ENCODE peak calls at places on chromosomes 11 and 22, in nine cellular contexts. One of them, this sample, is unnamed.

GRCh38 chr22:41380993-41381328 is 781 bp upstream of the TEF start:
- DNase-seq in HCEC 1CT: peak; percentile 83
- DNase-seq in GDM1: no peak
- DNase-seq in epithelial cell of esophagus: peak; percentile 61
- DNase-seq in T-helper 9 cell: no peak
- DNase-seq in left kidney: peak; percentile 90
- DNase-seq in right atrium auricular region: peak; percentile 89
- DNase-seq in stimulated activated CD4-positive, alpha-beta T cell treated with anti-CD3 and anti-CD28 coated beads, TNF-alpha, amount 100 ng/mL, for 1 hour: no peak
- DNase-seq in NCI-H1105 treated with DMSO at 0.1 percent for 48 hours: no peak
- DNase-seq in this sample: no peak

GRCh38 chr11:36123353-36124220 is 165.6 kb downstream of the COMMD9 start:
- DNase-seq in HCEC 1CT: no peak
- DNase-seq in GDM1: no peak
- DNase-seq in epithelial cell of esophagus: no peak
- DNase-seq in T-helper 9 cell: no peak
- DNase-seq in left kidney: peak; percentile 38
- DNase-seq in right atrium auricular region: no peak
- DNase-seq in stimulated activated CD4-positive, alpha-beta T cell treated with anti-CD3 and anti-CD28 coated beads, TNF-alpha, amount 100 ng/mL, for 1 hour: no peak
- DNase-seq in NCI-H1105 treated with DMSO at 0.1 percent for 48 hours: peak; percentile 11
- DNase-seq in this sample: no peak

GRCh38 chr11:1075341-1075911 is 752 bp downstream of the MUC2 start:
- DNase-seq in HCEC 1CT: no peak
- DNase-seq in GDM1: no peak
- DNase-seq in epithelial cell of esophagus: no peak
- DNase-seq in T-helper 9 cell: no peak
- DNase-seq in left kidney: no peak
- DNase-seq in right atrium auricular region: no peak
- DNase-seq in stimulated activated CD4-positive, alpha-beta T cell treated with anti-CD3 and anti-CD28 coated beads, TNF-alpha, amount 100 ng/mL, for 1 hour: no peak
- DNase-seq in NCI-H1105 treated with DMSO at 0.1 percent for 48 hours: no peak
- DNase-seq in this sample: no peak

GRCh38 chr22:48717883-48718817 is 1109.5 kb downstream of the BRD1 start:
- DNase-seq in HCEC 1CT: no peak
- DNase-seq in GDM1: no peak
- DNase-seq in epithelial cell of esophagus: no peak
- DNase-seq in T-helper 9 cell: no peak
- DNase-seq in left kidney: no peak
- DNase-seq in right atrium auricular region: no peak
- DNase-seq in stimulated activated CD4-positive, alpha-beta T cell treated with anti-CD3 and anti-CD28 coated beads, TNF-alpha, amount 100 ng/mL, for 1 hour: no peak
- DNase-seq in NCI-H1105 treated with DMSO at 0.1 percent for 48 hours: no peak
- DNase-seq in this sample: no peak

GRCh38 chr11:128595775-128596174 is 8.4 kb upstream of the ETS1 start:
- DNase-seq in HCEC 1CT: no peak
- DNase-seq in GDM1: no peak
- DNase-seq in epithelial cell of esophagus: no peak
- DNase-seq in T-helper 9 cell: no peak
- DNase-seq in left kidney: no peak
- DNase-seq in right atrium auricular region: no peak
- DNase-seq in stimulated activated CD4-positive, alpha-beta T cell treated with anti-CD3 and anti-CD28 coated beads, TNF-alpha, amount 100 ng/mL, for 1 hour: no peak
- DNase-seq in NCI-H1105 treated with DMSO at 0.1 percent for 48 hours: no peak
- DNase-seq in this sample: no peak

GRCh38 chr11:29676993-29677392 is 339.8 kb downstream of the KCNA4 start:
- DNase-seq in HCEC 1CT: no peak
- DNase-seq in GDM1: no peak
- DNase-seq in epithelial cell of esophagus: no peak
- DNase-seq in T-helper 9 cell: no peak
- DNase-seq in left kidney: no peak
- DNase-seq in right atrium auricular region: no peak
- DNase-seq in stimulated activated CD4-positive, alpha-beta T cell treated with anti-CD3 and anti-CD28 coated beads, TNF-alpha, amount 100 ng/mL, for 1 hour: no peak
- DNase-seq in NCI-H1105 treated with DMSO at 0.1 percent for 48 hours: no peak
- DNase-seq in this sample: no peak

GRCh38 chr11:66692871-66693331 is 15.2 kb upstream of the RBM4B start:
- DNase-seq in HCEC 1CT: no peak
- DNase-seq in GDM1: no peak
- DNase-seq in epithelial cell of esophagus: no peak
- DNase-seq in T-helper 9 cell: no peak
- DNase-seq in left kidney: no peak
- DNase-seq in right atrium auricular region: no peak
- DNase-seq in stimulated activated CD4-positive, alpha-beta T cell treated with anti-CD3 and anti-CD28 coated beads, TNF-alpha, amount 100 ng/mL, for 1 hour: no peak
- DNase-seq in NCI-H1105 treated with DMSO at 0.1 percent for 48 hours: no peak
- DNase-seq in this sample: no peak

GRCh38 chr11:15201586-15201985 is 86.9 kb downstream of the INSC start:
- DNase-seq in HCEC 1CT: no peak
- DNase-seq in GDM1: no peak
- DNase-seq in epithelial cell of esophagus: no peak
- DNase-seq in T-helper 9 cell: no peak
- DNase-seq in left kidney: no peak
- DNase-seq in right atrium auricular region: no peak
- DNase-seq in stimulated activated CD4-positive, alpha-beta T cell treated with anti-CD3 and anti-CD28 coated beads, TNF-alpha, amount 100 ng/mL, for 1 hour: no peak
- DNase-seq in NCI-H1105 treated with DMSO at 0.1 percent for 48 hours: no peak
- DNase-seq in this sample: no peak

GRCh38 chr11:36375348-36376314 is 79.5 kb downstream of the PRR5L start:
- DNase-seq in HCEC 1CT: no peak
- DNase-seq in GDM1: no peak
- DNase-seq in epithelial cell of esophagus: no peak
- DNase-seq in T-helper 9 cell: no peak
- DNase-seq in left kidney: no peak
- DNase-seq in right atrium auricular region: no peak
- DNase-seq in stimulated activated CD4-positive, alpha-beta T cell treated with anti-CD3 and anti-CD28 coated beads, TNF-alpha, amount 100 ng/mL, for 1 hour: no peak
- DNase-seq in NCI-H1105 treated with DMSO at 0.1 percent for 48 hours: no peak
- DNase-seq in this sample: peak; percentile 60

GRCh38 chr22:40826984-40827741 is 8.0 kb upstream of the SLC25A17 start:
- DNase-seq in HCEC 1CT: no peak
- DNase-seq in GDM1: no peak
- DNase-seq in epithelial cell of esophagus: no peak
- DNase-seq in T-helper 9 cell: no peak
- DNase-seq in left kidney: peak; percentile 21
- DNase-seq in right atrium auricular region: no peak
- DNase-seq in stimulated activated CD4-positive, alpha-beta T cell treated with anti-CD3 and anti-CD28 coated beads, TNF-alpha, amount 100 ng/mL, for 1 hour: no peak
- DNase-seq in NCI-H1105 treated with DMSO at 0.1 percent for 48 hours: no peak
- DNase-seq in this sample: no peak

GRCh38 chr11:66969584-66970205 is 5.4 kb upstream of the C11orf86 start:
- DNase-seq in HCEC 1CT: peak; percentile 63
- DNase-seq in GDM1: no peak
- DNase-seq in epithelial cell of esophagus: no peak
- DNase-seq in T-helper 9 cell: no peak
- DNase-seq in left kidney: no peak
- DNase-seq in right atrium auricular region: no peak
- DNase-seq in stimulated activated CD4-positive, alpha-beta T cell treated with anti-CD3 and anti-CD28 coated beads, TNF-alpha, amount 100 ng/mL, for 1 hour: no peak
- DNase-seq in NCI-H1105 treated with DMSO at 0.1 percent for 48 hours: no peak
- DNase-seq in this sample: no peak

GRCh38 chr22:46047841-46048595 is 71.1 kb upstream of the WNT7B start:
- DNase-seq in HCEC 1CT: no peak
- DNase-seq in GDM1: no peak
- DNase-seq in epithelial cell of esophagus: no peak
- DNase-seq in T-helper 9 cell: no peak
- DNase-seq in left kidney: no peak
- DNase-seq in right atrium auricular region: no peak
- DNase-seq in stimulated activated CD4-positive, alpha-beta T cell treated with anti-CD3 and anti-CD28 coated beads, TNF-alpha, amount 100 ng/mL, for 1 hour: no peak
- DNase-seq in NCI-H1105 treated with DMSO at 0.1 percent for 48 hours: no peak
- DNase-seq in this sample: no peak

GRCh38 chr11:24515632-24516031 is 18.8 kb downstream of the LUZP2 start:
- DNase-seq in HCEC 1CT: no peak
- DNase-seq in GDM1: no peak
- DNase-seq in epithelial cell of esophagus: no peak
- DNase-seq in T-helper 9 cell: no peak
- DNase-seq in left kidney: no peak
- DNase-seq in right atrium auricular region: no peak
- DNase-seq in stimulated activated CD4-positive, alpha-beta T cell treated with anti-CD3 and anti-CD28 coated beads, TNF-alpha, amount 100 ng/mL, for 1 hour: no peak
- DNase-seq in NCI-H1105 treated with DMSO at 0.1 percent for 48 hours: no peak
- DNase-seq in this sample: peak; percentile 14

GRCh38 chr11:69658606-69659450 is 16.3 kb downstream of the LTO1 start:
- DNase-seq in HCEC 1CT: no peak
- DNase-seq in GDM1: no peak
- DNase-seq in epithelial cell of esophagus: no peak
- DNase-seq in T-helper 9 cell: no peak
- DNase-seq in left kidney: no peak
- DNase-seq in right atrium auricular region: no peak
- DNase-seq in stimulated activated CD4-positive, alpha-beta T cell treated with anti-CD3 and anti-CD28 coated beads, TNF-alpha, amount 100 ng/mL, for 1 hour: no peak
- DNase-seq in NCI-H1105 treated with DMSO at 0.1 percent for 48 hours: no peak
- DNase-seq in this sample: no peak

GRCh38 chr11:116792869-116793475 is 1.3 kb upstream of the APOA5 start:
- DNase-seq in HCEC 1CT: peak; percentile 79
- DNase-seq in GDM1: no peak
- DNase-seq in epithelial cell of esophagus: peak; percentile 90
- DNase-seq in T-helper 9 cell: no peak
- DNase-seq in left kidney: no peak
- DNase-seq in right atrium auricular region: no peak
- DNase-seq in stimulated activated CD4-positive, alpha-beta T cell treated with anti-CD3 and anti-CD28 coated beads, TNF-alpha, amount 100 ng/mL, for 1 hour: no peak
- DNase-seq in NCI-H1105 treated with DMSO at 0.1 percent for 48 hours: no peak
- DNase-seq in this sample: no peak

GRCh38 chr22:19559324-19559811 is 35.2 kb upstream of the CLDN5 start:
- DNase-seq in HCEC 1CT: no peak
- DNase-seq in GDM1: no peak
- DNase-seq in epithelial cell of esophagus: peak; percentile 52
- DNase-seq in T-helper 9 cell: no peak
- DNase-seq in left kidney: no peak
- DNase-seq in right atrium auricular region: no peak
- DNase-seq in stimulated activated CD4-positive, alpha-beta T cell treated with anti-CD3 and anti-CD28 coated beads, TNF-alpha, amount 100 ng/mL, for 1 hour: no peak
- DNase-seq in NCI-H1105 treated with DMSO at 0.1 percent for 48 hours: no peak
- DNase-seq in this sample: no peak

GRCh38 chr11:33375688-33376311 is 118.6 kb downstream of the HIPK3 start:
- DNase-seq in HCEC 1CT: peak; percentile 9
- DNase-seq in GDM1: no peak
- DNase-seq in epithelial cell of esophagus: peak; percentile 38
- DNase-seq in T-helper 9 cell: no peak
- DNase-seq in left kidney: peak; percentile 75
- DNase-seq in right atrium auricular region: no peak
- DNase-seq in stimulated activated CD4-positive, alpha-beta T cell treated with anti-CD3 and anti-CD28 coated beads, TNF-alpha, amount 100 ng/mL, for 1 hour: no peak
- DNase-seq in NCI-H1105 treated with DMSO at 0.1 percent for 48 hours: peak; percentile 46
- DNase-seq in this sample: peak; percentile 75

GRCh38 chr22:50308597-50308935 is 1.1 kb upstream of the PLXNB2 start:
- DNase-seq in HCEC 1CT: no peak
- DNase-seq in GDM1: peak; percentile 76
- DNase-seq in epithelial cell of esophagus: no peak
- DNase-seq in T-helper 9 cell: no peak
- DNase-seq in left kidney: peak; percentile 80
- DNase-seq in right atrium auricular region: peak; percentile 82
- DNase-seq in stimulated activated CD4-positive, alpha-beta T cell treated with anti-CD3 and anti-CD28 coated beads, TNF-alpha, amount 100 ng/mL, for 1 hour: no peak
- DNase-seq in NCI-H1105 treated with DMSO at 0.1 percent for 48 hours: no peak
- DNase-seq in this sample: peak; percentile 39

GRCh38 chr11:57482782-57483569 is 22.6 kb downstream of the RTN4RL2 start:
- DNase-seq in HCEC 1CT: peak; percentile 22
- DNase-seq in GDM1: no peak
- DNase-seq in epithelial cell of esophagus: peak; percentile 36
- DNase-seq in T-helper 9 cell: peak; percentile 58
- DNase-seq in left kidney: peak; percentile 90
- DNase-seq in right atrium auricular region: no peak
- DNase-seq in stimulated activated CD4-positive, alpha-beta T cell treated with anti-CD3 and anti-CD28 coated beads, TNF-alpha, amount 100 ng/mL, for 1 hour: peak; percentile 39
- DNase-seq in NCI-H1105 treated with DMSO at 0.1 percent for 48 hours: peak; percentile 34
- DNase-seq in this sample: peak; percentile 83

GRCh38 chr11:6303657-6304056 is 16.6 kb downstream of the CAVIN3 start:
- DNase-seq in HCEC 1CT: no peak
- DNase-seq in GDM1: no peak
- DNase-seq in epithelial cell of esophagus: no peak
- DNase-seq in T-helper 9 cell: no peak
- DNase-seq in left kidney: peak; percentile 15
- DNase-seq in right atrium auricular region: no peak
- DNase-seq in stimulated activated CD4-positive, alpha-beta T cell treated with anti-CD3 and anti-CD28 coated beads, TNF-alpha, amount 100 ng/mL, for 1 hour: no peak
- DNase-seq in NCI-H1105 treated with DMSO at 0.1 percent for 48 hours: no peak
- DNase-seq in this sample: peak; percentile 93

GRCh38 chr11:32489464-32489863 is 54.1 kb upstream of the WT1 start:
- DNase-seq in HCEC 1CT: no peak
- DNase-seq in GDM1: no peak
- DNase-seq in epithelial cell of esophagus: no peak
- DNase-seq in T-helper 9 cell: no peak
- DNase-seq in left kidney: peak; percentile 62
- DNase-seq in right atrium auricular region: no peak
- DNase-seq in stimulated activated CD4-positive, alpha-beta T cell treated with anti-CD3 and anti-CD28 coated beads, TNF-alpha, amount 100 ng/mL, for 1 hour: no peak
- DNase-seq in NCI-H1105 treated with DMSO at 0.1 percent for 48 hours: no peak
- DNase-seq in this sample: peak; percentile 17

GRCh38 chr11:19714387-19715363 is 2.0 kb downstream of the NAV2 start:
- DNase-seq in HCEC 1CT: peak; percentile 72
- DNase-seq in GDM1: no peak
- DNase-seq in epithelial cell of esophagus: no peak
- DNase-seq in T-helper 9 cell: no peak
- DNase-seq in left kidney: peak; percentile 78
- DNase-seq in right atrium auricular region: peak; percentile 71
- DNase-seq in stimulated activated CD4-positive, alpha-beta T cell treated with anti-CD3 and anti-CD28 coated beads, TNF-alpha, amount 100 ng/mL, for 1 hour: no peak
- DNase-seq in NCI-H1105 treated with DMSO at 0.1 percent for 48 hours: peak; percentile 62
- DNase-seq in this sample: peak; percentile 49

GRCh38 chr22:36549033-36549432 is 20.1 kb upstream of the EIF3D start:
- DNase-seq in HCEC 1CT: no peak
- DNase-seq in GDM1: no peak
- DNase-seq in epithelial cell of esophagus: no peak
- DNase-seq in T-helper 9 cell: no peak
- DNase-seq in left kidney: no peak
- DNase-seq in right atrium auricular region: no peak
- DNase-seq in stimulated activated CD4-positive, alpha-beta T cell treated with anti-CD3 and anti-CD28 coated beads, TNF-alpha, amount 100 ng/mL, for 1 hour: no peak
- DNase-seq in NCI-H1105 treated with DMSO at 0.1 percent for 48 hours: no peak
- DNase-seq in this sample: no peak

GRCh38 chr11:112523477-112523876 is 262.8 kb upstream of the PLET1 start:
- DNase-seq in HCEC 1CT: no peak
- DNase-seq in GDM1: no peak
- DNase-seq in epithelial cell of esophagus: no peak
- DNase-seq in T-helper 9 cell: no peak
- DNase-seq in left kidney: peak; percentile 61
- DNase-seq in right atrium auricular region: peak; percentile 63
- DNase-seq in stimulated activated CD4-positive, alpha-beta T cell treated with anti-CD3 and anti-CD28 coated beads, TNF-alpha, amount 100 ng/mL, for 1 hour: no peak
- DNase-seq in NCI-H1105 treated with DMSO at 0.1 percent for 48 hours: no peak
- DNase-seq in this sample: peak; percentile 84

GRCh38 chr11:6418958-6419611 is at the start of gene APBB1:
- DNase-seq in HCEC 1CT: peak; percentile 54
- DNase-seq in GDM1: no peak
- DNase-seq in epithelial cell of esophagus: peak; percentile 39
- DNase-seq in T-helper 9 cell: peak; percentile 72
- DNase-seq in left kidney: peak; percentile 90
- DNase-seq in right atrium auricular region: no peak
- DNase-seq in stimulated activated CD4-positive, alpha-beta T cell treated with anti-CD3 and anti-CD28 coated beads, TNF-alpha, amount 100 ng/mL, for 1 hour: peak; percentile 57
- DNase-seq in NCI-H1105 treated with DMSO at 0.1 percent for 48 hours: peak; percentile 64
- DNase-seq in this sample: peak; percentile 89

GRCh38 chr22:31082606-31083376 is 1.7 kb downstream of the SMTN start:
- DNase-seq in HCEC 1CT: peak; percentile 63
- DNase-seq in GDM1: peak; percentile 26
- DNase-seq in epithelial cell of esophagus: peak; percentile 84
- DNase-seq in T-helper 9 cell: no peak
- DNase-seq in left kidney: peak; percentile 53
- DNase-seq in right atrium auricular region: peak; percentile 83
- DNase-seq in stimulated activated CD4-positive, alpha-beta T cell treated with anti-CD3 and anti-CD28 coated beads, TNF-alpha, amount 100 ng/mL, for 1 hour: no peak
- DNase-seq in NCI-H1105 treated with DMSO at 0.1 percent for 48 hours: no peak
- DNase-seq in this sample: peak; percentile 45

GRCh38 chr11:114228401-114229061 is 67.7 kb upstream of the NNMT start:
- DNase-seq in HCEC 1CT: peak; percentile 20
- DNase-seq in GDM1: no peak
- DNase-seq in epithelial cell of esophagus: no peak
- DNase-seq in T-helper 9 cell: no peak
- DNase-seq in left kidney: peak; percentile 45
- DNase-seq in right atrium auricular region: no peak
- DNase-seq in stimulated activated CD4-positive, alpha-beta T cell treated with anti-CD3 and anti-CD28 coated beads, TNF-alpha, amount 100 ng/mL, for 1 hour: no peak
- DNase-seq in NCI-H1105 treated with DMSO at 0.1 percent for 48 hours: no peak
- DNase-seq in this sample: no peak

GRCh38 chr22:22384267-22384666 is 124.3 kb downstream of the ZNF280B start:
- DNase-seq in HCEC 1CT: no peak
- DNase-seq in GDM1: no peak
- DNase-seq in epithelial cell of esophagus: no peak
- DNase-seq in T-helper 9 cell: no peak
- DNase-seq in left kidney: no peak
- DNase-seq in right atrium auricular region: no peak
- DNase-seq in stimulated activated CD4-positive, alpha-beta T cell treated with anti-CD3 and anti-CD28 coated beads, TNF-alpha, amount 100 ng/mL, for 1 hour: no peak
- DNase-seq in NCI-H1105 treated with DMSO at 0.1 percent for 48 hours: no peak
- DNase-seq in this sample: no peak

GRCh38 chr11:2928605-2929510 is at the start of gene PHLDA2:
- DNase-seq in HCEC 1CT: peak; percentile 80
- DNase-seq in GDM1: no peak
- DNase-seq in epithelial cell of esophagus: peak; percentile 74
- DNase-seq in T-helper 9 cell: peak; percentile 48
- DNase-seq in left kidney: peak; percentile 63
- DNase-seq in right atrium auricular region: no peak
- DNase-seq in stimulated activated CD4-positive, alpha-beta T cell treated with anti-CD3 and anti-CD28 coated beads, TNF-alpha, amount 100 ng/mL, for 1 hour: no peak
- DNase-seq in NCI-H1105 treated with DMSO at 0.1 percent for 48 hours: peak; percentile 50
- DNase-seq in this sample: peak; percentile 64

GRCh38 chr11:11626128-11626527 is 4.3 kb upstream of the GALNT18 start:
- DNase-seq in HCEC 1CT: no peak
- DNase-seq in GDM1: no peak
- DNase-seq in epithelial cell of esophagus: peak; percentile 35
- DNase-seq in T-helper 9 cell: no peak
- DNase-seq in left kidney: no peak
- DNase-seq in right atrium auricular region: no peak
- DNase-seq in stimulated activated CD4-positive, alpha-beta T cell treated with anti-CD3 and anti-CD28 coated beads, TNF-alpha, amount 100 ng/mL, for 1 hour: no peak
- DNase-seq in NCI-H1105 treated with DMSO at 0.1 percent for 48 hours: no peak
- DNase-seq in this sample: no peak

GRCh38 chr22:42142771-42143461 is 12.3 kb upstream of the CYP2D6 start:
- DNase-seq in HCEC 1CT: no peak
- DNase-seq in GDM1: no peak
- DNase-seq in epithelial cell of esophagus: no peak
- DNase-seq in T-helper 9 cell: no peak
- DNase-seq in left kidney: no peak
- DNase-seq in right atrium auricular region: no peak
- DNase-seq in stimulated activated CD4-positive, alpha-beta T cell treated with anti-CD3 and anti-CD28 coated beads, TNF-alpha, amount 100 ng/mL, for 1 hour: no peak
- DNase-seq in NCI-H1105 treated with DMSO at 0.1 percent for 48 hours: no peak
- DNase-seq in this sample: no peak

This sample was measured in neural progenitor cell.